ENCODE peak calls at places on chromosomes 3 and 15, in five cellular contexts. I is esophagus muscularis mucosa, H is A549, T is sigmoid colon, A is adrenal gland. J is an unnamed sample.

GRCh38 chr15:78542647-78543046 is 2.4 kb downstream of the PSMA4 start:
- DNase-seq in I (no peak), H (no peak), T (no peak), A (no peak), J (no peak)

GRCh38 chr3:153881201-153881600 is 240.0 kb upstream of the ARHGEF26 start:
- DNase-seq in I (no peak), H (peak; percentile 33), T (no peak), A (no peak), J (no peak)

GRCh38 chr3:170044795-170045244 is 7.0 kb downstream of the GPR160 start:
- DNase-seq in I (no peak), H (no peak), T (no peak), A (no peak), J (no peak)

GRCh38 chr3:75136100-75136897 is 521.8 kb upstream of the CNTN3 start:
- DNase-seq in I (no peak), H (peak; percentile 67), T (no peak), A (no peak), J (peak; percentile 18)

GRCh38 chr3:43105224-43105596 is 669 bp downstream of the POMGNT2 start:
- DNase-seq in I (no peak), H (no peak), T (no peak), A (peak; percentile 34), J (peak; percentile 39)

GRCh38 chr3:12198301-12198700 is 39.6 kb upstream of the TIMP4 start:
- DNase-seq in I (no peak), H (peak; percentile 30), T (no peak), A (no peak), J (no peak)

GRCh38 chr3:159139326-159139725 is 337.5 kb downstream of the MFSD1 start:
- DNase-seq in I (no peak), H (no peak), T (no peak), A (no peak), J (no peak)

GRCh38 chr3:18872466-18872865 is 275.8 kb upstream of the KCNH8 start:
- DNase-seq in I (no peak), H (no peak), T (no peak), A (no peak), J (no peak)

GRCh38 chr3:111359261-111360030 is 182.6 kb upstream of the CD96 start:
- DNase-seq in I (no peak), H (no peak), T (no peak), A (no peak), J (no peak)

GRCh38 chr3:164340273-164340672 is 738.0 kb downstream of the SI start:
- DNase-seq in I (no peak), H (no peak), T (no peak), A (no peak), J (no peak)

GRCh38 chr15:32802296-32802936 is 84.6 kb downstream of the GREM1 start:
- DNase-seq in I (no peak), H (no peak), T (no peak), A (no peak), J (no peak)

GRCh38 chr15:54273928-54274327 is 295.7 kb downstream of the UNC13C start:
- DNase-seq in I (no peak), H (peak; percentile 9), T (no peak), A (no peak), J (peak; percentile 1)

GRCh38 chr3:99896482-99896881 is 78.8 kb downstream of the CMSS1 start:
- DNase-seq in I (no peak), H (no peak), T (no peak), A (no peak), J (no peak)

GRCh38 chr3:144187531-144188230 is 216.1 kb downstream of the DIPK2A start:
- DNase-seq in I (no peak), H (no peak), T (no peak), A (no peak), J (peak; percentile 21)

GRCh38 chr15:79004336-79004735 is 59.5 kb upstream of the CTSH start:
- DNase-seq in I (no peak), H (peak; percentile 72), T (no peak), A (no peak), J (no peak)

GRCh38 chr15:94844533-94845390 is 613.4 kb downstream of the MCTP2 start:
- DNase-seq in I (no peak), H (peak; percentile 21), T (peak; percentile 79), A (peak; percentile 52), J (peak; percentile 65)

GRCh38 chr3:112132975-112133448 is at the start of gene GCSAM:
- DNase-seq in I (no peak), H (no peak), T (peak; percentile 70), A (peak; percentile 29), J (no peak)

GRCh38 chr3:123683755-123684154 is 98.9 kb upstream of the HACD2 start:
- DNase-seq in I (no peak), H (no peak), T (no peak), A (no peak), J (no peak)

GRCh38 chr15:81297147-81297572 is 26.8 kb downstream of the STARD5 start:
- DNase-seq in I (no peak), H (peak; percentile 43), T (no peak), A (no peak), J (no peak)

GRCh38 chr3:37324752-37325407 is 150.5 kb upstream of the LRRFIP2 start:
- DNase-seq in I (no peak), H (no peak), T (no peak), A (no peak), J (no peak)

GRCh38 chr3:62922326-62922725 is 47.1 kb upstream of the CADPS start:
- DNase-seq in I (no peak), H (no peak), T (no peak), A (no peak), J (no peak)

GRCh38 chr3:71859128-71859519 is 74.2 kb upstream of the PROK2 start:
- DNase-seq in I (no peak), H (peak; percentile 42), T (no peak), A (no peak), J (peak; percentile 8)

GRCh38 chr3:85330071-85330470 is 371.3 kb downstream of the CADM2 start:
- DNase-seq in I (no peak), H (no peak), T (no peak), A (no peak), J (no peak)

GRCh38 chr3:11582123-11582968 is 61.4 kb downstream of the VGLL4 start:
- DNase-seq in I (no peak), H (no peak), T (peak; percentile 90), A (peak; percentile 82), J (peak; percentile 14)

GRCh38 chr15:36313881-36314280 is 265.5 kb upstream of the CDIN1 start:
- DNase-seq in I (no peak), H (no peak), T (no peak), A (no peak), J (peak; percentile 75)

GRCh38 chr3:138465927-138466326 is 31.5 kb downstream of the ESYT3 start:
- DNase-seq in I (peak; percentile 42), H (no peak), T (no peak), A (no peak), J (no peak)

GRCh38 chr3:5756443-5756842 is 568.9 kb downstream of the EDEM1 start:
- DNase-seq in I (no peak), H (no peak), T (no peak), A (no peak), J (no peak)

GRCh38 chr3:51869304-51869703 is 6.1 kb downstream of the IQCF5 start:
- DNase-seq in I (peak; percentile 17), H (no peak), T (no peak), A (no peak), J (no peak)

GRCh38 chr3:57864853-57865252 is 108.7 kb downstream of the SLMAP start:
- DNase-seq in I (no peak), H (peak; percentile 17), T (no peak), A (no peak), J (peak; percentile 3)

GRCh38 chr15:82875411-82876003 is 66.1 kb downstream of the WHAMM start:
- DNase-seq in I (no peak), H (no peak), T (no peak), A (no peak), J (no peak)

GRCh38 chr3:26536955-26537354 is 85.6 kb upstream of the LRRC3B start:
- DNase-seq in I (no peak), H (no peak), T (no peak), A (no peak), J (no peak)

GRCh38 chr3:37218206-37218605 is 43.8 kb upstream of the LRRFIP2 start:
- DNase-seq in I (no peak), H (no peak), T (no peak), A (no peak), J (no peak)

GRCh38 chr15:41621200-41622193 is 38.7 kb upstream of the MGA start:
- DNase-seq in I (peak; percentile 95), H (peak; percentile 93), T (peak; percentile 92), A (peak; percentile 90), J (peak; percentile 86)
- TF ChIP-seq POLR2A in I (no peak), H (peak; percentile 44), T (no peak), A (no peak), J (peak; percentile 26)

GRCh38 chr3:196432137-196432879 is at the start of gene UBXN7:
- DNase-seq in I (peak; percentile 98), H (peak; percentile 92), T (peak; percentile 97), A (peak; percentile 96), J (peak; percentile 96)
- TF ChIP-seq POLR2A in I (no peak), H (peak; percentile 75), T (peak; percentile 31), A (peak; percentile 89), J (peak; percentile 81)

GRCh38 chr3:64023861-64024223 is 548 bp upstream of the PSMD6 start:
- DNase-seq in I (no peak), H (peak; percentile 35), T (no peak), A (no peak), J (no peak)
- TF ChIP-seq POLR2A in I (no peak), H (no peak), T (no peak), A (no peak), J (no peak)

GRCh38 chr3:133932009-133932408 is 36.3 kb upstream of the RAB6B start:
- DNase-seq in I (peak; percentile 66), H (no peak), T (no peak), A (no peak), J (no peak)

GRCh38 chr3:133931084-133931483 is 35.4 kb upstream of the RAB6B start:
- DNase-seq in I (peak; percentile 47), H (no peak), T (no peak), A (no peak), J (no peak)

GRCh38 chr3:133928903-133929607 is 33.4 kb upstream of the RAB6B start:
- DNase-seq in I (peak; percentile 86), H (no peak), T (no peak), A (no peak), J (no peak)

GRCh38 chr3:133928136-133928893 is 32.6 kb upstream of the RAB6B start:
- DNase-seq in I (peak; percentile 72), H (no peak), T (no peak), A (no peak), J (no peak)

GRCh38 chr3:133930341-133930933 is 34.8 kb upstream of the RAB6B start:
- DNase-seq in I (peak; percentile 39), H (peak; percentile 58), T (no peak), A (no peak), J (peak; percentile 49)
- TF ChIP-seq POLR2A in I (no peak), H (no peak), T (no peak), A (no peak), J (no peak)

GRCh38 chr3:141405025-141405424 is 36.7 kb downstream of the ZBTB38 start:
- DNase-seq in I (no peak), H (no peak), T (no peak), A (no peak), J (no peak)
- TF ChIP-seq POLR2A in I (no peak), H (no peak), T (no peak), A (no peak), J (no peak)

GRCh38 chr3:8501388-8502131 is at the start of gene LMCD1:
- DNase-seq in I (peak; percentile 96), H (peak; percentile 97), T (peak; percentile 97), A (peak; percentile 94), J (peak; percentile 83)
- TF ChIP-seq POLR2A in I (peak; percentile 41), H (peak; percentile 81), T (peak; percentile 16), A (peak; percentile 62), J (no peak)

J was measured in erythroblast.